ENCODE peak calls at places on chromosomes 2 and 18, in four cellular contexts. A is neuronal stem cell; D is esophagus squamous epithelium; V is CD4-positive, CD25-positive, alpha-beta regulatory T cell. K is an unnamed sample. For H3K36me3, the result is how much of the 10 kb centered on the place peaks cover.

GRCh38 chr2:40440835-40441234 is 11.1 kb downstream of the SLC8A1 start:
- DNase-seq in A (no peak), D (no peak), V (no peak), K (no peak)

GRCh38 chr2:188285774-188286173 is 5.9 kb upstream of the GULP1 start:
- DNase-seq in A (no peak), D (no peak), V (no peak), K (no peak)

GRCh38 chr2:28347596-28347995 is 45.1 kb upstream of the FOSL2 start:
- DNase-seq in A (no peak), D (no peak), V (no peak), K (no peak)

GRCh38 chr2:10305254-10305635 is 2.5 kb downstream of the HPCAL1 start:
- DNase-seq in A (no peak), D (no peak), V (peak), K (no peak)

GRCh38 chr2:86825728-86826386 is 35.1 kb upstream of the CD8A start:
- DNase-seq in A (no peak), D (no peak), V (peak), K (no peak)

GRCh38 chr2:182142062-182142461 is 156.4 kb downstream of the PPP1R1C start:
- DNase-seq in A (no peak), D (no peak), V (no peak), K (no peak)

GRCh38 chr18:8948471-8949149 is 153.9 kb upstream of the NDUFV2 start:
- DNase-seq in A (no peak), D (no peak), V (no peak), K (no peak)

GRCh38 chr18:50193796-50194622 is 938 bp downstream of the MYO5B start:
- DNase-seq in A (peak), D (no peak), V (no peak), K (no peak)

GRCh38 chr18:77119851-77120491 is 12.6 kb downstream of the MBP start:
- DNase-seq in A (no peak), D (no peak), V (no peak), K (no peak)

GRCh38 chr18:23369231-23369630 is 83.9 kb upstream of the RIOK3 start:
- DNase-seq in A (peak), D (no peak), V (no peak), K (no peak)

GRCh38 chr2:134295441-134295840 is 41.6 kb downstream of the MGAT5 start:
- DNase-seq in A (no peak), D (no peak), V (no peak), K (no peak)

GRCh38 chr2:214547931-214548330 is 137.1 kb downstream of the VWC2L start:
- DNase-seq in A (no peak), D (no peak), V (no peak), K (no peak)

GRCh38 chr18:76573325-76574025 is 78.4 kb upstream of the ZNF516 start:
- DNase-seq in A (no peak), D (no peak), V (no peak), K (no peak)

GRCh38 chr2:68465081-68465916 is 1.8 kb downstream of the FBXO48 start:
- DNase-seq in A (no peak), D (no peak), V (peak), K (no peak)

GRCh38 chr18:49072524-49072934 is 121.8 kb upstream of the SMAD7 start:
- DNase-seq in A (no peak), D (no peak), V (no peak), K (no peak)

GRCh38 chr18:963276-963675 is 58.6 kb downstream of the ADCYAP1 start:
- DNase-seq in A (no peak), D (no peak), V (no peak), K (no peak)

GRCh38 chr2:239853121-239853520 is 172.0 kb downstream of the NDUFA10 start:
- DNase-seq in A (no peak), D (no peak), V (no peak), K (no peak)

GRCh38 chr2:101327863-101328394 is 19.4 kb upstream of the RNF149 start:
- DNase-seq in A (no peak), D (no peak), V (no peak), K (no peak)

GRCh38 chr2:189076572-189076971 is 102.4 kb downstream of the COL3A1 start:
- DNase-seq in A (no peak), D (no peak), V (no peak), K (no peak)

GRCh38 chr2:73896362-73897239 is 3.8 kb downstream of the ACTG2 start:
- DNase-seq in A (no peak), D (no peak), V (peak), K (no peak)

GRCh38 chr18:78666666-78667335 is 312.8 kb upstream of the SALL3 start:
- DNase-seq in A (no peak), D (no peak), V (no peak), K (no peak)

GRCh38 chr2:167480986-167481309 is 592.7 kb downstream of the XIRP2 start:
- DNase-seq in A (no peak), D (no peak), V (no peak), K (no peak)

GRCh38 chr2:208369091-208369490 is 37.5 kb upstream of the PTH2R start:
- DNase-seq in A (no peak), D (no peak), V (no peak), K (no peak)

GRCh38 chr2:121858406-121858805 is 103.0 kb downstream of the TSN start:
- DNase-seq in A (no peak), D (no peak), V (no peak), K (no peak)

GRCh38 chr2:101809656-101810055 is 112.1 kb downstream of the MAP4K4 start:
- DNase-seq in A (no peak), D (no peak), V (no peak), K (no peak)

GRCh38 chr2:115427436-115427835 is 985.0 kb downstream of the DPP10 start:
- DNase-seq in A (no peak), D (no peak), V (no peak), K (no peak)

GRCh38 chr18:27656167-27656778 is 471.2 kb upstream of the CHST9 start:
- DNase-seq in A (no peak), D (no peak), V (no peak), K (no peak)

GRCh38 chr2:127651381-127651809 is 5.4 kb downstream of the GPR17 start:
- DNase-seq in A (no peak), D (no peak), V (no peak), K (no peak)

GRCh38 chr2:224937887-224938286 is 104.4 kb downstream of the DOCK10 start:
- DNase-seq in A (no peak), D (no peak), V (peak), K (no peak)

GRCh38 chr2:224931956-224932355 is 110.3 kb downstream of the DOCK10 start:
- DNase-seq in A (no peak), D (no peak), V (no peak), K (no peak)

GRCh38 chr2:224930990-224931389 is 111.3 kb downstream of the DOCK10 start:
- DNase-seq in A (no peak), D (no peak), V (no peak), K (no peak)

GRCh38 chr2:224933416-224933815 is 108.9 kb downstream of the DOCK10 start:
- DNase-seq in A (no peak), D (no peak), V (peak), K (no peak)

DNA sequence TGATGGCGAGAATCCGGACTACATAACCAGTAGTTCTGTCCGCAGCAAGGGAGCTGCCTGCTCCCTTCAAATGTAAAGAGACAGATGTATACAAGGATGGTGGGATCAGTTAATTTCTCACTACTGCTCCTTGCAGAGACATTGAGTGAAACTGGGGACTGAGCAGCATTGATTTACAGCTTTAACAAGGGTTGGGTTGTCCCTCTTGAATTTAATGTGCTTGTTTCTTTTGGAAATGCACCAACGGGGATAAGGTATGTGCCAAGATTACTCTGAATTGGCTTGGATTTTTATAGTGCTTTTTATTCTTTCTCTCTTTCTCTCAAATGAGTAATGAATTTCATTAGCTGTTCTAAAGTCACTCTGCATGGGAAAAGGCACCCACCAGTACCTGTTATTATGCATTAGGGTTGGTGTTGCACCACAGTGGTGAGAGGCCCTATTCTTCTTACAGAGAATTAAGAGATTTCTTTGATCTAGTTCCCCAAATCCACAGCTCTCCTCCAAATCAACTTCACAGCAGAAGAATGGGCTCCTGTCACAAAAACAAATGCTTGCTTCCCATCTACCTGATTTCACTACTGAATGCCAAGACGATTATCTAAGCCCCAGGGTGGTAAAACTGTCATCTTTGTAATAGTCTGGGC is 107.6 kb downstream of the DOCK10 start:
- DNase-seq in A (no peak), D (no peak), V (no peak), K (no peak)
- H3K27ac ChIP-seq in A (no peak), D (no peak), V (peak), K (peak)

DNA sequence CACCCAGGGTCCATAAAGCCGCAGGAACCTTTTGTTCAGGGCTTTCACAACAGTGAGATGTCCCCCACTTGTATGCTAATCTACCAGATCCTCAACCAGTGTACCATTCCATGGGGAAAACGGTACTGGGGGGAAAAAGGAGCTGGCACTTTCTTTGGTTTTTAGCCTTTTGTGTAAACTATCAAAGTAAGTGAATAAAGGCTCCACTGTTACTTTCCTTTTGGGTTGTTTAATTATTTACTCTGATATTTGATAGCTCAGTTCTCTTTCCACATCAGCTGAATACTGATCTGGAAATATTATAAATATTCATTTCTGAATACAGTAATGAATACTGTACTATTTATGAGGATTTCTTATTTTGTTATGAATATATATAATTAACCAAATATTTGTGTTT is 20.3 kb downstream of the HADHA start:
- DNase-seq in A (no peak), D (no peak), V (no peak), K (no peak)
- H3K36me3 ChIP-seq in A (half or more), D (under half), V (half or more), K (under half)

GRCh38 chr18:25351773-25352628 is at the start of gene ZNF521:
- DNase-seq in A (peak), D (peak), V (peak), K (peak)

GRCh38 chr18:25349926-25350560 is 1.9 kb downstream of the ZNF521 start:
- DNase-seq in A (peak), D (no peak), V (no peak), K (no peak)

GRCh38 chr18:25351280-25351772 is 640 bp downstream of the ZNF521 start:
- DNase-seq in A (peak), D (no peak), V (no peak), K (no peak)

GRCh38 chr18:25349131-25349925 is 2.6 kb downstream of the ZNF521 start:
- DNase-seq in A (peak), D (no peak), V (no peak), K (no peak)

DNA sequence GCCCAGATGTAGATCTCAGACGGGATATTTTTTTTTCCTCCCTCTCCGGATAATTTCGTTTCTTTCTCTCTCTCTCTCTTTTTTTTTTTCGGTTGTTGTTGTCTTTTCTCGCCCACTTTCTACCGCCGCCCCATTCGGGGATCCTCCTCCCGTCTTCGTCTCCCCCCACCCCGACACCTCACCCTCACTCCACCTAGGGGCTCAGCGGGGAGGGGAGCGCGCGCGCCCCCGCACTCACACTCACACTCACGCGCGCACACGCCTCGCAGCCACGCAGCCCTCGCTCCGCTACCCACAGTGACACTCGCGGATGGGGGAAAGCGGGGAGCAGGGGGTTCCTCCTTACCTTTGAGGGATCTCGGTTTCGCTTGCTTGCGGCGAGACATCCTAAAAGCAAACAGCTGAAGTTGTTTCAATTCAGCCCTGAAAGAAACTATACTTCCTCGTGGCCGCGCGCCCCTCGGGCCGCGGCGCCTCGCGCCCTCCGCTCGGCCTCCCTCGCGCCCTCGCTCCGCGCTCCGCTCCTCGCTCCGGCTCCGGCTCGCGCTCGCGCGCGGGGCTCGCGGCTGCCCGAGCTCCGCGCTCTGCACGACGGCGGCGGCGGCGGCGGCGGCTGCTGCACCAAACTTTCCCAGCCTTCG is 1.3 kb downstream of the ZNF521 start:
- DNase-seq in A (peak), D (no peak), V (peak), K (no peak)
- H3K27ac ChIP-seq in A (peak), D (peak), V (no peak), K (peak)

DNA sequence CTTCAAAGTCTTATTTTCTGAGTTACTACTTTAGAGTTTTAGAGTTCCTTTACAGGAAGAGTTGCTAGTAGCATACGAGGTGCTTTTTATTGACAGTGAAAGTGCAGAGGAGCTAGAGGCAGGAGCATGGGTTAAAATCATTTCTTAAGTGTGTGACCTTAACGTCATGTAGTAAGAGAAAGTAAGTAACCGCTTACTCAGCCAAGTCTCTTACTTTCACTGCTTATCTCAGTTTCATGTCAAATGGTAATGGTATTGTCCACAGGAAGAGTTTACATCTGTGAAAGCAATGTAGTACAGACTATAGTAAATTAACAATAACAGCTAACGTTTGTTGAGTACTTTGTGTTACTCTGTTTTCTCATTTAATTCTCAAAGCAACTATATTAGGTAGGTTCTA is 12.6 kb downstream of the NDUFAF7 start:
- DNase-seq in A (no peak), D (no peak), V (peak), K (no peak)
- H3K36me3 ChIP-seq in A (half or more), D (under half), V (half or more), K (half or more)